ENCODE peak calls at places on chromosomes 5 and 9, in seven cellular contexts. J is GM03348, N is natural killer cell, K is LoVo, E is HuH-7, D is BE2C, Z is GM04504. I is an unnamed sample.

GRCh38 chr9:117678882-117679281 is 25.3 kb upstream of the TLR4 start:
- DNase-seq in Z (no peak), J (no peak), E (no peak), N (no peak), K (peak; percentile 40), D (no peak), I (peak; percentile 84)

GRCh38 chr5:127492854-127493738 is 24.3 kb upstream of the PRRC1 start:
- DNase-seq in Z (peak; percentile 17), N (no peak), J (peak; percentile 40), K (peak; percentile 67), E (peak; percentile 13), D (no peak), I (peak; percentile 71)

GRCh38 chr9:79256691-79257213 is 315.0 kb upstream of the TLE4 start:
- DNase-seq in K (peak; percentile 2), J (peak; percentile 80), N (no peak), E (no peak), Z (peak; percentile 87), D (peak; percentile 24), I (no peak)

GRCh38 chr9:121324316-121324715 is 45.7 kb downstream of the STOM start:
- DNase-seq in D (no peak), K (no peak), J (no peak), Z (no peak), N (no peak), E (no peak), I (no peak)

GRCh38 chr5:178671745-178672144 is 44.9 kb upstream of the CLK4 start:
- DNase-seq in J (no peak), D (no peak), E (no peak), N (no peak), K (no peak), Z (no peak), I (no peak)

GRCh38 chr9:69546265-69546664 is 125.9 kb downstream of the APBA1 start:
- DNase-seq in K (no peak), D (peak; percentile 70), E (peak; percentile 18), J (peak; percentile 25), N (no peak), Z (no peak), I (no peak)

GRCh38 chr5:6551955-6552313 is 80.9 kb downstream of the NSUN2 start:
- DNase-seq in N (no peak), K (no peak), Z (no peak), J (no peak), E (no peak), D (no peak), I (no peak)

GRCh38 chr5:132491368-132492364 is 1.1 kb upstream of the IRF1 start:
- DNase-seq in N (peak; percentile 22), E (peak; percentile 37), J (no peak), Z (no peak), D (no peak), K (no peak), I (peak; percentile 75)

GRCh38 chr5:154478224-154478565 is at the start of gene HAND1:
- DNase-seq in D (peak; percentile 98), K (peak; percentile 89), N (no peak), Z (no peak), E (no peak), J (peak; percentile 66), I (peak; percentile 46)

GRCh38 chr9:132451276-132451675 is 41.3 kb downstream of the CFAP77 start:
- DNase-seq in N (peak; percentile 64), Z (no peak), K (no peak), E (no peak), D (no peak), J (no peak), I (peak; percentile 7)

I was measured in small intestine.